ENCODE peak calls at places on chromosome 15, in seven cellular contexts. V, W, Z, G, B, T and J are unnamed samples.
A peak's percentile ranks its signal among the peaks of the same experiment; 100 is the strongest.

GRCh38 chr15:83092309-83092976 is 15.0 kb upstream of the TM6SF1 start:
- DNase-seq in V (peak; percentile 55), W (peak; percentile 25), Z (no peak), G (peak; percentile 57), B (peak; percentile 73), T (no peak), J (no peak)

GRCh38 chr15:69576948-69577351 is 124.3 kb downstream of the RPLP1 start:
- DNase-seq in V (no peak), W (no peak), Z (no peak), G (no peak), B (no peak), T (no peak), J (no peak)

GRCh38 chr15:99464137-99464536 is 101.6 kb upstream of the MEF2A start:
- DNase-seq in V (no peak), W (no peak), Z (no peak), G (no peak), B (no peak), T (no peak), J (no peak)

GRCh38 chr15:84588053-84588874 is 12.5 kb upstream of the ZSCAN2 start:
- DNase-seq in V (peak; percentile 68), W (peak; percentile 30), Z (peak; percentile 93), G (peak; percentile 93), B (peak; percentile 91), T (peak; percentile 83), J (peak; percentile 96)

GRCh38 chr15:70488002-70488605 is 275.3 kb downstream of the UACA start:
- DNase-seq in V (peak; percentile 86), W (no peak), Z (peak; percentile 80), G (peak; percentile 64), B (peak; percentile 82), T (peak; percentile 29), J (no peak)

GRCh38 chr15:62118446-62118964 is 46.6 kb downstream of the C2CD4B start:
- DNase-seq in V (no peak), W (no peak), Z (no peak), G (peak; percentile 9), B (no peak), T (no peak), J (no peak)

GRCh38 chr15:41332788-41333527 is at the start of gene NUSAP1:
- DNase-seq in V (no peak), W (no peak), Z (no peak), G (no peak), B (no peak), T (peak; percentile 38), J (no peak)

GRCh38 chr15:70348581-70349344 is 251.0 kb upstream of the TLE3 start:
- DNase-seq in V (peak; percentile 21), W (no peak), Z (no peak), G (no peak), B (peak; percentile 72), T (no peak), J (no peak)

GRCh38 chr15:88613074-88613944 is 7.8 kb upstream of the AEN start:
- DNase-seq in V (no peak), W (no peak), Z (no peak), G (peak; percentile 19), B (no peak), T (no peak), J (no peak)

GRCh38 chr15:81330351-81331085 is 6.6 kb upstream of the STARD5 start:
- DNase-seq in V (no peak), W (no peak), Z (no peak), G (no peak), B (no peak), T (no peak), J (no peak)

GRCh38 chr15:76576526-76577279 is 240.1 kb downstream of the ISL2 start:
- DNase-seq in V (peak; percentile 68), W (no peak), Z (peak; percentile 31), G (peak; percentile 39), B (peak; percentile 71), T (peak; percentile 75), J (no peak)

GRCh38 chr15:36208868-36209582 is 370.4 kb upstream of the CDIN1 start:
- DNase-seq in V (no peak), W (no peak), Z (no peak), G (no peak), B (no peak), T (no peak), J (no peak)

GRCh38 chr15:65286069-65286703 is 497 bp downstream of the PARP16 start:
- DNase-seq in V (no peak), W (no peak), Z (peak; percentile 58), G (peak; percentile 75), B (no peak), T (peak; percentile 34), J (no peak)

DNA sequence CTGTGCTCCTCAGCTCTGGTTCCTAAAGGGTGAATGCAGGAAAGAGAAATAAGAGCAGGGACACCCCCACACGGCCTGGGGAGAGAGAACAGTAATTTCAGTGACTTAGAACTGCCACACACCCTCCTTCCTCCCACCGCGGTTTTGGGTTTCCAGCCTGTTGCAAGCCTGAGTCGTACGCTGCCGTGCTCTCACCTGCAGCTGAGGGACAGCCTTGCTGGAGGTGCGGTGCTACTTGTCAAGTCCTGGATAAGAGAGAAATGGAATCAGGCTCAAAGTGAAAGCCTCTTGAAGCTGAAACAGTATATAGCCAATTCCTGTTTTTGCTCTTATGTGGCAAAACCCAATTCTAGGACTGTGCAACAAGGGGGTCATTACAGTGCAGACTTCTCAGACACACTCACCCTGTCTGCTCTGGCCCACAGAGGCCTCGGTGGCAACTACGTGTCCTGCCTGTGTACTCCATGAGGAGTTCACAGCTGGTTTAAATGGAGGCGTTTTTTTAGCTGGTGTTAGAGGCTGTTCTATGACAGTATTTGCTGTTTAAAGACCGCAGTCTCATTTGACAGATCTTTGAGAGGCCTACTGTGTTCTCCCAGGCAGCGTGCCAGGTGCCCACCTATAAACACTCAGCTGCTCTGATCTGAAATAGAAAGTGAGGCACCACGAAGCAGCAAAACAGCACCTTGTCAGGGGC is 42.9 kb downstream of the TBC1D2B start:
- DNase-seq in V (no peak), W (no peak), Z (no peak), G (no peak), B (no peak), T (no peak), J (no peak)
- H3K4me1 ChIP-seq in V (peaks cover 27% of the 10 kb centered on the region), W (peaks cover 71% of the 10 kb centered on the region), Z (no peaks in the 10 kb centered on the region), G (peaks cover 25% of the 10 kb centered on the region), B (peaks cover 54% of the 10 kb centered on the region), T (peaks cover 45% of the 10 kb centered on the region), J (peaks cover 12% of the 10 kb centered on the region)

DNA sequence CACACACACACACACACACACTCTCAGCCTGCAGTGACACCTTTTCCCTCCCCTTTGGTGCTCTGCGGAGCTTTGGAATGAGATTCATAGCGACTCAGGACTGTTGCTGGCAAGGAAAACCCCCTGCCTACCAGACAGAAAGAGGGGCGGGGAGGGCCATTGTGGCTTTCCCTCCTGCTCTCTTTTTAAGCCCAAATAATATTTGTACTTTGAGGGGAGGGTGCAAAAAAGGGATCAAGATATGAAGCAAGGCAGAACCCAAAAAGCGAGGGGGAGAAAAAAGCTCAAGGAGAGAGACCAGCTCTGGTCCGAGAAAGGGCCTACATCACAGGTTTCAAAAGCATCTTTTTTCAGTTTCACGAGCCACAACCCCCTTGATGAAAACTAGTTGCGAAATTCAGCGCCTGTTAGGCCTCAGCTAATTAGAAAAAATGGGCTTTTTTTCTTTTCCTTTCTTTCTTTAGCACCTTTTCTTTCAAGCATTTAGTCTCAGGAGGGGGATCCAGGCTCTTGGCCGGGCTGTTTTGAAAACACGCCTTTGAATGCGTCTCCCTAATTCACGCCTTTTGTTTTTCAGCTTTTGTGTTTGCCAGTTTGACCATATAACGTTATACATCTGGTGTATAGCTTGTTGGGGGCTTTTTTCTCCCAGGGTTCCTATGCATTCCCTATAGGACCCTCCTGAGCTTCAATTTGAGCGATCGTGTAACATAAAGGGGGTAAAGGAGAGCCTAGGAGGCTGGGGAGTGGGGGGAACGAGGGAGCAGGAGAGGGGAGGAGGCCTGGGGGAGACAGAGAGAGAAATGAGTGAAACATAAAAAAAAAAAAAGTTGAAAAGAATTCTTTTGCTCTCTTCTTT is 1043.4 kb upstream of the NR2F2 start:
- DNase-seq in V (no peak), W (no peak), Z (no peak), G (no peak), B (no peak), T (no peak), J (no peak)
- H3K27ac ChIP-seq in V (peak overlapping the region; percentile 97), W (peak overlapping the region; percentile 71), Z (no peak overlapping the region), G (no peak overlapping the region), B (peak overlapping the region; percentile 40), T (no peak overlapping the region), J (no peak overlapping the region)

DNA sequence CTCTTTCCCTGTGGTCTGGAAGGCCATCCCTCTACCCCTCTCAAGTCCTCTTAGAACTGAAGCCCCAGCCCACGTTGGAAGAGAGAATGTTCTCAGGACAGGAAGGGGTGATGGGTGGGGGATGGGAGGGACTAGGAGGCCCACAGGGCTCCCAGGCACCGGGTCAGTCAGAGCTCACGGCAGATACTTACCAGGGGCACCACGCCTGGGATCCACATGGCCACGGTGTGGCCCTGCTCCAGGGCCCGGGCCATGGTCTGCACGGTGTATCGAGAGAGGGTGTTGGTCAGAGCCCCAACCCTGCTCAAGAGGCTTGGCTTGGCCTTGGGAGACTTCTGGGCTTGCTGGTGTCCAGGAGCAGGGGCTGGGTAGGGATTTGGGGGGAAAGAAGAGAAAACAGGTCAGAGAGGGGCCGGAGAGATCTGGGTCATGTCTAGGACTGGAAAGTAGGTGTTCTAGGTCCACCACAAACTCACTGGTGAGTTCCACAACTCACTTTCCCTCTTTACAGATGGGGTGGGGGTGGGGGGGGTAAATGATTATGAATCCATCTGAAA is 9.8 kb downstream of the PLIN1 start:
- DNase-seq in V (no peak), W (no peak), Z (no peak), G (no peak), B (no peak), T (no peak), J (no peak)
- TF ChIP-seq CTCF in V (no peak), W (no peak), Z (no peak), G (no peak), B (no peak), T (no peak), J (no peak)

GRCh38 chr15:66752078-66752477 is 50.0 kb downstream of the SMAD6 start:
- DNase-seq in V (no peak), W (no peak), Z (no peak), G (no peak), B (peak; percentile 47), T (no peak), J (no peak)

GRCh38 chr15:66751579-66751978 is 49.5 kb downstream of the SMAD6 start:
- DNase-seq in V (no peak), W (no peak), Z (peak; percentile 77), G (no peak), B (peak; percentile 65), T (peak; percentile 60), J (no peak)

GRCh38 chr15:66754789-66755188 is 52.8 kb downstream of the SMAD6 start:
- DNase-seq in V (no peak), W (no peak), Z (no peak), G (no peak), B (no peak), T (no peak), J (no peak)

GRCh38 chr15:66755298-66756068 is 53.4 kb downstream of the SMAD6 start:
- DNase-seq in V (no peak), W (no peak), Z (no peak), G (no peak), B (peak; percentile 36), T (no peak), J (peak; percentile 64)

DNA sequence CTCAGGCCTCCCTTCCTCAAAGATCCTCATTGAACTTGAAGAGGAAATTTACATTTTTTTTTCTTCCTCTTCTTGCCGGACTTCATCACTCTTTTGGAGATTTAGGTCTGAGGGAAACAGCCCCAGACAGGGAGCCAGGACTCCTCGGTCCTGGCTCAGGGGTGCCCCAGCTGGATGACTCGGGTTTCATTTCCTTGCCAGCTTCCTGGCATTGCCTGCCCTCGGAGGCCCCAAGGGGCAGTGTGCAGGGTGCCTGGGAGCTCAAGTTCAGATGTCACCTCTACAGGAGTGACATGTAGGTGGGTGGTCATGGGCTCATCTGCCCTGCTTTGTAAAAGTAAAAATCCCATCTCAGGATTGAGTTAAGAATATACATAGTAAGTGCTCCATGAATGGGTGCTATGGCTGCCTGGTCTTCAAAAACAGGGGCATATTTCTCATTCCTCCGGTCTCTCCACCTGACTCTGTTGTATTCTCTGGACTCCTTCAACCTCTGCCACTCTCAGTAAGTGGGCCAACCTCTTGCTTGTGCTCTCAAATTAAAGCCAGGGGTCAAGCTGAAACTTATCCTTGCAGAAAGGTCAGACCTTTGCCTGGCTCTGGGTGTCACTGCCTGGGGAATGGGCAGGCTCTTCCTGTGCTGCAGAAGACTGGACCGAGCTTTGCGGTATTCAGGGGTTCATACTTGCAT is 51.8 kb downstream of the SMAD6 start:
- DNase-seq in V (no peak), W (no peak), Z (no peak), G (no peak), B (peak; percentile 50), T (no peak), J (no peak)
- H3K4me1 ChIP-seq in V (peaks cover 19% of the 10 kb centered on the region), W (peaks cover 9% of the 10 kb centered on the region), Z (peaks cover 76% of the 10 kb centered on the region), G (peaks cover 47% of the 10 kb centered on the region), B (peaks cover 15% of the 10 kb centered on the region), T (peaks cover 36% of the 10 kb centered on the region), J (peaks cover 15% of the 10 kb centered on the region)